ENCODE peak calls at places on chromosomes 1 and 21, in six cellular contexts. O is K562, K is HCT116, Q is GM12878, N is SK-N-SH, L is HepG2. C is an unnamed sample.

GRCh38 chr1:226748306-226748705 is 9.2 kb upstream of the ITPKB start:
- DNase-seq in O (no peak), K (no peak), L (no peak), N (no peak), Q (no peak), C (no peak)

GRCh38 chr1:34113887-34114286 is 51.1 kb downstream of the CSMD2 start:
- DNase-seq in L (peak; percentile 10), N (peak; percentile 30), Q (no peak), O (no peak), K (peak; percentile 32), C (peak; percentile 63)

GRCh38 chr1:207031632-207032258 is 811 bp downstream of the C1orf116 start:
- DNase-seq in O (no peak), K (no peak), L (peak; percentile 39), Q (no peak), N (no peak), C (no peak)

GRCh38 chr1:903721-904270 is 19.9 kb upstream of the SAMD11 start:
- DNase-seq in N (no peak), L (no peak), K (no peak), O (no peak), Q (no peak), C (no peak)

GRCh38 chr1:43980255-43981134 is 1.5 kb downstream of the B4GALT2 start:
- DNase-seq in N (peak; percentile 34), O (no peak), L (no peak), K (no peak), Q (no peak), C (no peak)

GRCh38 chr1:234531181-234532132 is 52.5 kb upstream of the TARBP1 start:
- DNase-seq in K (no peak), L (no peak), O (no peak), N (no peak), Q (no peak), C (no peak)

GRCh38 chr1:100969336-100969735 is 56.2 kb downstream of the DPH5 start:
- DNase-seq in Q (no peak), L (no peak), N (no peak), O (no peak), K (no peak), C (no peak)

GRCh38 chr1:205576011-205576410 is 55.8 kb downstream of the ELK4 start:
- DNase-seq in O (no peak), K (no peak), Q (no peak), L (no peak), N (no peak), C (no peak)

GRCh38 chr1:172343246-172344099 is 77.0 kb upstream of the C1orf105 start:
- DNase-seq in K (no peak), Q (no peak), L (no peak), O (no peak), N (no peak), C (no peak)

GRCh38 chr1:32142446-32143301 is 34.8 kb downstream of the KPNA6 start:
- DNase-seq in O (peak; percentile 59), N (peak; percentile 16), K (no peak), Q (no peak), L (peak; percentile 85), C (no peak)

GRCh38 chr1:52602328-52603300 is at the start of gene GPX7:
- DNase-seq in Q (no peak), K (no peak), N (peak; percentile 89), O (no peak), L (no peak), C (peak; percentile 49)

GRCh38 chr21:35658242-35658641 is 402.1 kb downstream of the SETD4 start:
- DNase-seq in L (no peak), Q (no peak), N (no peak), O (no peak), K (no peak), C (no peak)

GRCh38 chr1:38772026-38772425 is 87.5 kb downstream of the RRAGC start:
- DNase-seq in O (no peak), N (no peak), Q (no peak), K (no peak), L (no peak), C (no peak)

GRCh38 chr1:82317671-82318070 is 516.9 kb downstream of the ADGRL2 start:
- DNase-seq in K (no peak), Q (no peak), N (no peak), L (no peak), O (no peak), C (no peak)

GRCh38 chr1:26290416-26291261 is 10.8 kb downstream of the SH3BGRL3 start:
- DNase-seq in L (no peak), K (no peak), Q (no peak), N (peak; percentile 59), O (no peak), C (no peak)

GRCh38 chr1:46393510-46393909 is 607 bp upstream of the FAAH start:
- DNase-seq in N (peak; percentile 6), Q (no peak), O (no peak), L (no peak), K (no peak), C (no peak)
- H3K4me3 ChIP-seq in N (no peak overlapping the region), Q (no peak overlapping the region), O (no peak overlapping the region), L (no peak overlapping the region), K (no peak overlapping the region), C (no peak overlapping the region)

DNA sequence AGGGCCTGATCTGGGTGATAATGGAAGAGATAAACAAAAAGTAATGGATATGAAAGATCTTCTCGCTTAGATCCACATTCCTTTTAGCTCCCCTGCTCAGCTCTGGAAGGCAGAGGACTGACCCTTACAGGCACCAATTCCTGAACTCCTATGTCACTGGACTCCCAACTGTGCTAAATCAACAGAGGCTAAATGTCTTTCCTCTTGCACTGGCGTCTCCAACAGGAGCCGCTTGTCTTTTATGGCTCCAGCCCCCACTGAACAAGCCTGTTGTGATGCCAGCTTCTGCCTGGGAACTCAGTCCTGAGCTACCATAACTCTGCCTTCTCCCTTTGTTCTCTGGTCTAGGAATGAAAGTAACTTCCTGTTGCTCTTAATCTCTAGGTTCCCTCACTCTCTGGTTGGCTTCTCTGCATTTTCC is 142.1 kb upstream of the COL11A1 start:
- DNase-seq in N (no peak), L (no peak), Q (no peak), K (peak; percentile 7), O (no peak), C (peak; percentile 82)
- H3K9ac ChIP-seq in N (no peak overlapping the region), L (no peak overlapping the region), Q (no peak overlapping the region), K (no peak overlapping the region), O (no peak overlapping the region), C (no peak overlapping the region)

GRCh38 chr21:38027901-38028300 is 111.6 kb upstream of the KCNJ6 start:
- DNase-seq in L (no peak), O (no peak), N (no peak), K (no peak), Q (no peak), C (no peak)
- TF ChIP-seq YY1 in L (no peak), O (no peak), N (no peak), K (no peak), Q (no peak), C (no peak)

DNA sequence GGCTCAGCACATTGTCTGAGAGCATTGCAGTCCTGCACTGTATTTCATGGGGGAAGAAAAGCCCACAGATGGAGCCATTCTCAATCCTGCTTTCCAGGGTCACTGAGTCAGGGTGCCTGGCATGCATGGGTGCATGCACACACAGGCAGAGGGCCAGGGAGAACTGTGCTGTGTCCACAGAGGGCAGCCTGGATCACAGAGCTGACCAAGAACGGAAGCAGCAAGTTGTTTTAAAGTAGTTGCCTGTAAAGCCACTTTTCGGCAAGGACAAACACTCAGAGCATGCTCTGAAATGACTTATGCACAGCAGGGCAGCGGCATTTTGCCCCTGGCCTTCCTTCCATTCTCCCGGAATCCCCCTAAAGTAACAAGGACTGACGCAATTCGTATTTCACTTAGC is 3.6 kb downstream of the ERG start:
- DNase-seq in O (no peak), N (no peak), L (no peak), K (no peak), Q (no peak), C (no peak)
- H3K4me3 ChIP-seq in O (no peak overlapping the region), N (no peak overlapping the region), L (no peak overlapping the region), K (no peak overlapping the region), Q (no peak overlapping the region), C (no peak overlapping the region)

GRCh38 chr1:24931481-24932221 is 1.6 kb upstream of the RUNX3 start:
- DNase-seq in N (no peak), K (no peak), L (no peak), O (no peak), Q (no peak), C (no peak)

GRCh38 chr1:24929091-24929875 is 793 bp downstream of the RUNX3 start:
- DNase-seq in N (peak; percentile 54), O (no peak), K (no peak), L (no peak), Q (no peak), C (no peak)

GRCh38 chr1:24932284-24932683 is 2.2 kb upstream of the RUNX3 start:
- DNase-seq in K (peak; percentile 21), N (peak; percentile 97), Q (no peak), O (peak; percentile 93), L (no peak), C (no peak)

GRCh38 chr1:24929876-24930702 is at the start of gene RUNX3:
- DNase-seq in N (peak; percentile 80), K (peak; percentile 58), L (no peak), O (peak; percentile 76), Q (peak; percentile 76), C (no peak)

DNA sequence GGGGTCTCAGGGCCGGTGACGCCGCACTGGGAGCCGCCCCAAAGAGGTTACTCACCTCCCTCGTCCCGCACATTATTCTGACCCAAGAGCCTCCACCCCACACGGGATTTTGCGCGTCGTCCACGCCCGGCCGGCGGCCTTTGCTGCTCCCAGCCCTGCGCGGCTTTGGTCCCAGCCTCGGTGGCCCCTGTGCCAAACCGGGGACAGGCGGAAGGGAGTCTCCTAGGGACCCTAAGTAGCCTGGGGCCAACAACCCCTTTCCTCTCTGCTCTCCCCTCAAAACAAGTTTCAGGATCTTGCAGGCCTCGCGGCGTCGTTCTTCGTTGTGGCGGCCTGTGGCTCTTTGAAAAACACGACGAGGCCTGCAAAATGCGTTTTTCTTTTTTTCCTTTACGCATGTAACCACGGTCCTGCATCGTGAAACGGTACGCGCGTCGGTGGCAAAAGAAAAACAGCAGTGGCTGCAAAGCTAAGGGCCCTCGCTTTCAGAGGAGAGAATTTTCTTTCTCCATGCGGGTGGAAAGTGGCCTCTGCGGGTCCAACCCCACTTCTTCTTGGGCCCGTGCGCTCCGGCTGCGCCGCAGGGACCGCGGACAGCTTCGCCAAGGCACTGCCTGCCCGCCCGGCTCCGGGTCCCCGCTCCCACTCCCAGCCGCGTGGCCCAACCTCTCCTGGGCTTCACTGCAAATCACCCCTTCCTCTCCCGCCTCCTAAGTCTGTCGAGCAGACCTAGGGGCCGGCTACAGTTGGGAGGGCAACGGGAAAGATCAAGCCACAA is 816 bp upstream of the RUNX3 start:
- DNase-seq in L (no peak), N (peak; percentile 58), O (no peak), K (no peak), Q (no peak), C (no peak)
- H3K9ac ChIP-seq in L (no peak overlapping the region), N (no peak overlapping the region), O (no peak overlapping the region), K (peak overlapping the region; percentile 57), Q (peak overlapping the region; percentile 51), C (peak overlapping the region; percentile 83)